ENCODE peak calls at places on chromosomes 6 and 20, in five cellular contexts. T is GM23338, O is A549, B is HepG2, R is GM12878. Z is an unnamed sample.

GRCh38 chr6:44133003-44133931 is 5.9 kb downstream of the TMEM63B start:
- DNase-seq in T (peak), O (peak), B (peak), R (no peak), Z (peak)

GRCh38 chr6:4610256-4610655 is 165.9 kb upstream of the CDYL start:
- DNase-seq in T (no peak), O (no peak), B (no peak), R (no peak), Z (no peak)

GRCh38 chr6:105273589-105273988 is 93.8 kb upstream of the POPDC3 start:
- DNase-seq in T (peak), O (no peak), B (no peak), R (no peak), Z (no peak)

GRCh38 chr20:52224920-52225319 is 33.3 kb upstream of the ZFP64 start:
- DNase-seq in T (no peak), O (no peak), B (no peak), R (no peak), Z (no peak)

GRCh38 chr6:133062077-133062476 is 179.1 kb upstream of the EYA4 start:
- DNase-seq in T (no peak), O (no peak), B (no peak), R (no peak), Z (no peak)

GRCh38 chr6:18595774-18596528 is 208.8 kb downstream of the RNF144B start:
- DNase-seq in T (peak), O (peak), B (peak), R (no peak), Z (peak)

GRCh38 chr6:35305117-35305516 is 7.5 kb downstream of the DEF6 start:
- DNase-seq in T (peak), O (no peak), B (no peak), R (no peak), Z (peak)

GRCh38 chr6:18293192-18293904 is 29.0 kb upstream of the DEK start:
- DNase-seq in T (no peak), O (no peak), B (peak), R (no peak), Z (no peak)

GRCh38 chr20:61897401-61898295 is 168.0 kb downstream of the TAF4 start:
- DNase-seq in T (no peak), O (no peak), B (no peak), R (no peak), Z (no peak)

GRCh38 chr6:158737710-158738615 is 81.2 kb downstream of the EZR start:
- DNase-seq in T (no peak), O (peak), B (no peak), R (no peak), Z (no peak)

GRCh38 chr6:35722121-35722761 is 14.6 kb upstream of the ARMC12 start:
- DNase-seq in T (no peak), O (no peak), B (no peak), R (no peak), Z (no peak)

GRCh38 chr6:3361312-3362037 is 95.4 kb downstream of the SLC22A23 start:
- DNase-seq in T (no peak), O (no peak), B (peak), R (no peak), Z (no peak)

GRCh38 chr6:3359091-3359752 is 97.6 kb downstream of the SLC22A23 start:
- DNase-seq in T (no peak), O (no peak), B (no peak), R (no peak), Z (no peak)

GRCh38 chr6:3358413-3359090 is 98.3 kb downstream of the SLC22A23 start:
- DNase-seq in T (no peak), O (no peak), B (no peak), R (no peak), Z (no peak)

GRCh38 chr6:3360727-3361045 is 96.2 kb downstream of the SLC22A23 start:
- DNase-seq in T (no peak), O (no peak), B (no peak), R (no peak), Z (no peak)

DNA sequence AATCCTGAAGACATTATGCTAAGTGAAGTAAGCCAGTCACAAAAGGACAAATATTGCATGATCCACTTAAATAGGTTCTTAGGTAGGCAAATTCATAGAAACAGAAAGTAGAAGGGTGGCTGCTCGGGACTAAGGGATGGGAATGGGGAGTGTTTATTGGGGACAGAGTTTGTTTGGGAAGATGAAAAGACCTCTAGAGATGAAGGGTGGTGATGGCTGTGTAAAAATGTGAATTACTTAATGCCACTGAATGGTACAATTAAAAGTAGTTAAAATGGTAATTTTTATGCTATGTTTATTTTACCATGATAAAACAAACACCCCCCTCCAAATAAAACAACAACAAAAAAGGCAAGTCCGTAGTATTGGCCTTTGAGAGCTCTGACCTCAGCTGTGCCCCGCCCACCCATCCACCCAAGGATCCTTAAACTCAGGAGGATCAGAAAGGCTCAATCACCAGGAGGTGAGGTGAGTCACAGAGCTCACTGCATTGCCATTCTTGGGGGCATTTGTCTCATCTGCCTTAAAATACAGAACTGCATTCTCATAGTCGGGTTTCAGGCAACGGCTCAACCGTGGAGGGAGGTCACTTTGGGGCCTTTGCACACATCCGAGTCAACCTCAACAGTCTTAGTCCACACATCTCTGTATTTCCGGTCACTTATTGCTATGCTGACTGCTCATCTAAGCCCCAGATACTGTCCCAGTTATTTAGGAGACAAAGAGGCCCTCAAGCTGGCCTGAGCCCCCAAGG is 96.7 kb downstream of the SLC22A23 start:
- DNase-seq in T (no peak), O (peak), B (no peak), R (no peak), Z (peak)
- TF ChIP-seq JUNB in T (no peak), O (no peak), B (no peak), R (no peak), Z (no peak)

GRCh38 chr6:15533379-15534044 is 129.3 kb downstream of the DTNBP1 start:
- DNase-seq in T (no peak), O (no peak), B (no peak), R (no peak), Z (no peak)
- TF ChIP-seq JUNB in T (no peak), O (no peak), B (no peak), R (no peak), Z (no peak)

DNA sequence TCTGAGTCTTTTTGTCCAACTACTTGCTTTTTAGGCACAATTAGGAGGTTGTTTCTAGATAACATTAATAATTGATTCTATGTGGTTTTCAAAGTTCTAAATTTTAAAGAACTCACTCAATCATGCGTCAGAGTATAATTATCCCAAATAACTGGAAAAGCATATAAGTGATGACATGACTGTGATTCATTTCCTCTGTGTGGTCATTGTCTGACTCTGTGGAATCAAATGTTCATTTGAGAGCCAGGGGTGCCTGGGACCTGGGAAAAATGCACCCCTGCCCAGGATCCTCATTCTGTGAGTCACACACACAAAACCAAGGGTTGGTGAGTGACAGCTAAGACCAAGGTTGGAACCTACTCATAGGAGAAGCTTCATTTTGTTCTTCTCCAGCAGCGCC is 127.1 kb upstream of the MLIP start:
- DNase-seq in T (no peak), O (peak), B (peak), R (no peak), Z (no peak)
- TF ChIP-seq JUNB in T (no peak), O (peak), B (no peak), R (no peak), Z (no peak)

GRCh38 chr6:29964904-29965872 is 22.9 kb downstream of the HLA-A start:
- DNase-seq in T (peak), O (peak), B (peak), R (peak), Z (peak)
- TF ChIP-seq JUNB in T (no peak), O (no peak), B (peak), R (peak), Z (no peak)

GRCh38 chr20:4633780-4634179 is 87.9 kb upstream of the PRND start:
- DNase-seq in T (no peak), O (no peak), B (no peak), R (no peak), Z (no peak)
- TF ChIP-seq JUNB in T (no peak), O (no peak), B (no peak), R (no peak), Z (no peak)

DNA sequence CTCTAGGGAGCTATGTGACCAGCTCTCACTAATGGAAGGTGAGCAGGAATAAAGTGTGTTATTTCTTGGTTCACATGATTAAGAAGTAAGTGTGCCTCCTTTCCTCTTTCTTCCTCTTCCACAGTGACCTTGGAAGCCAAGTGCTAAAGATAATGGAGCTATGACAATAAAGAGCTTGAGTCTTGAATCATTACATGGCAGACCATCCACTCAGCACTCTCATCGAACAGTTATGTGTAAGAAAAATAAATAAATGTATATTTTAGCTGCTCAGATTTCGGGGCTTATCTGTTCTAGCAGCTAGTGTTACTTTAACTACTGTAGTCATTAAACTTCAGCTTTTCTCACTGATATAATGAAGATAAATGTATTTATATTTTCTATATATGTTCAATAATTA is 72.9 kb downstream of the HDGFL1 start:
- DNase-seq in T (no peak), O (no peak), B (no peak), R (no peak), Z (no peak)
- TF ChIP-seq JUNB in T (no peak), O (no peak), B (no peak), R (no peak), Z (no peak)

DNA sequence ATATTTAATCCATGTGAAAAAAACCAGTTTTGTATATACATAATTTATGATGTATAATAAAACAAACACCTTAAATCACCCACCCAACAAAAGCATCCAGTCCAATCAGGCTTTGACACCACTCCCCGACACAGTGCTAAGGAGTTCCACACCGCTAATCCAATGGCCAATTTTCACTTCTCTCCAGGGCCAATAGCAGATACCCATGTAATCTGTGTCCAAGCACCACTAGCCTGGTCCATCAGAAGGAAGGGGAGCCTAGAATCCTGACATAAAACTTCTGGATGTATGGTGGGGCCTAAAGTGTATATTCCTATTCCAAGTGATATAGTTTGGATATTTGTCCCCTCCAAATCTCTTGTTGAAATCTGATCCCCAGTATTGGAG is 21.0 kb downstream of the RALGAPA2 start:
- DNase-seq in T (no peak), O (no peak), B (no peak), R (no peak), Z (no peak)
- TF ChIP-seq JUNB in T (no peak), O (no peak), B (no peak), R (no peak), Z (no peak)